ENCODE peak calls at places on chromosomes 16 and 17, in nine cellular contexts. A, L, B, C, I, S, R, X and P are unnamed samples.

GRCh38 chr16:12087901-12088364 is 111.4 kb downstream of the SNX29 start:
- DNase-seq in C (no peak), L (no peak), B (no peak), A (no peak), I (no peak), X (no peak), S (no peak), R (no peak), P (no peak)

GRCh38 chr17:36627101-36627500 is 25.7 kb downstream of the MRM1 start:
- DNase-seq in L (no peak), X (no peak), R (no peak), A (no peak), B (no peak), I (no peak), S (no peak), C (no peak), P (no peak)

GRCh38 chr16:80231888-80232287 is 308.9 kb upstream of the DYNLRB2 start:
- DNase-seq in X (no peak), L (no peak), C (no peak), S (peak), B (no peak), R (no peak), I (no peak), A (no peak), P (no peak)

GRCh38 chr16:1534021-1535020 is 855 bp downstream of the TMEM204 start:
- DNase-seq in A (no peak), R (no peak), B (no peak), S (no peak), C (no peak), L (no peak), I (no peak), X (no peak), P (no peak)

GRCh38 chr16:19517424-19518089 is 4.3 kb downstream of the GDE1 start:
- DNase-seq in X (no peak), L (no peak), I (no peak), R (no peak), B (no peak), A (no peak), C (peak), S (no peak), P (no peak)

GRCh38 chr17:37280841-37281240 is 94.9 kb upstream of the C17orf78 start:
- DNase-seq in S (no peak), B (no peak), R (no peak), X (no peak), L (no peak), A (no peak), I (no peak), C (no peak), P (no peak)

GRCh38 chr17:55433629-55434422 is 12.2 kb upstream of the MMD start:
- DNase-seq in C (peak), I (no peak), X (no peak), R (no peak), S (peak), L (no peak), A (no peak), B (no peak), P (no peak)

GRCh38 chr17:75268931-75269330 is 2.1 kb downstream of the MIF4GD start:
- DNase-seq in A (no peak), I (no peak), R (no peak), S (no peak), L (no peak), C (no peak), X (no peak), B (no peak), P (no peak)

GRCh38 chr17:47821031-47821423 is 567 bp downstream of the OSBPL7 start:
- DNase-seq in B (no peak), X (no peak), R (no peak), I (no peak), S (no peak), A (no peak), L (no peak), C (no peak), P (no peak)

GRCh38 chr17:42667088-42667951 is 8.2 kb downstream of the TUBG2 start:
- DNase-seq in C (peak), A (peak), S (peak), X (peak), B (no peak), R (no peak), L (no peak), I (no peak), P (no peak)

GRCh38 chr16:11736903-11737302 is 5.8 kb downstream of the TXNDC11 start:
- DNase-seq in B (no peak), I (no peak), C (no peak), S (no peak), A (no peak), L (no peak), X (no peak), R (no peak), P (no peak)

GRCh38 chr16:87765473-87765775 is 362 bp downstream of the KLHDC4 start:
- DNase-seq in B (peak), X (no peak), A (no peak), S (peak), I (no peak), C (no peak), L (no peak), R (peak), P (no peak)

GRCh38 chr16:2388139-2388874 is 40.9 kb upstream of the CCNF start:
- DNase-seq in C (no peak), A (no peak), S (no peak), X (no peak), L (no peak), B (no peak), I (no peak), R (no peak), P (no peak)

GRCh38 chr16:8572919-8573724 is 17.2 kb downstream of the TMEM114 start:
- DNase-seq in B (no peak), A (no peak), L (no peak), X (peak), C (peak), I (no peak), R (no peak), S (peak), P (no peak)

GRCh38 chr16:19330801-19331484 is 45.4 kb downstream of the CLEC19A start:
- DNase-seq in C (peak), I (no peak), B (no peak), X (peak), L (no peak), R (no peak), A (no peak), S (no peak), P (no peak)

GRCh38 chr16:21997693-21998480 is 3.0 kb downstream of the PDZD9 start:
- DNase-seq in I (no peak), C (no peak), L (no peak), S (no peak), R (no peak), B (no peak), A (no peak), X (no peak), P (no peak)

GRCh38 chr17:79192503-79193500 is 118.2 kb downstream of the ENGASE start:
- DNase-seq in B (no peak), I (no peak), X (no peak), L (no peak), S (peak), A (no peak), R (no peak), C (peak), P (no peak)

GRCh38 chr17:78108726-78109488 is 19.6 kb downstream of the TMC6 start:
- DNase-seq in L (no peak), C (no peak), B (no peak), R (no peak), X (no peak), A (no peak), I (no peak), S (no peak), P (no peak)

GRCh38 chr16:49492090-49492801 is 118.6 kb downstream of the C16orf78 start:
- DNase-seq in B (peak), I (no peak), R (peak), A (no peak), L (no peak), S (peak), C (peak), X (no peak), P (no peak)

GRCh38 chr16:70678898-70679652 is 6.8 kb downstream of the MTSS2 start:
- DNase-seq in S (no peak), R (no peak), B (no peak), C (no peak), X (no peak), I (no peak), A (no peak), L (no peak), P (no peak)

GRCh38 chr16:65509172-65509571 is 387.3 kb upstream of the CDH11 start:
- DNase-seq in R (no peak), A (no peak), B (no peak), L (no peak), X (no peak), I (no peak), S (no peak), C (no peak), P (no peak)

GRCh38 chr17:82932146-82933005 is 92.6 kb upstream of the ZNF750 start:
- DNase-seq in L (no peak), R (no peak), B (no peak), I (no peak), X (no peak), A (no peak), C (no peak), S (no peak), P (no peak)

GRCh38 chr17:55420067-55420775 is 1.4 kb downstream of the MMD start:
- DNase-seq in S (no peak), A (no peak), L (no peak), C (no peak), R (peak), B (no peak), X (no peak), I (no peak), P (no peak)

GRCh38 chr17:73630531-73630930 is 13.7 kb downstream of the SDK2 start:
- DNase-seq in R (no peak), L (no peak), X (no peak), A (no peak), B (no peak), I (no peak), S (no peak), C (no peak), P (no peak)

GRCh38 chr17:47363171-47363570 is 39.4 kb downstream of the EFCAB13 start:
- DNase-seq in A (no peak), I (no peak), B (no peak), L (no peak), R (no peak), C (no peak), S (no peak), X (no peak), P (no peak)

GRCh38 chr16:30121741-30122620 is 1.0 kb downstream of the MAPK3 start:
- DNase-seq in L (no peak), X (no peak), C (no peak), S (no peak), R (no peak), I (no peak), A (no peak), B (no peak), P (no peak)

GRCh38 chr16:68921654-68922053 is 78.3 kb downstream of the TANGO6 start:
- DNase-seq in S (peak), A (no peak), X (peak), I (no peak), R (no peak), L (no peak), B (no peak), C (peak), P (no peak)

GRCh38 chr17:72788950-72789585 is 303.4 kb downstream of the SLC39A11 start:
- DNase-seq in S (no peak), B (no peak), R (no peak), I (no peak), A (no peak), C (no peak), L (no peak), X (no peak), P (no peak)

GRCh38 chr16:30060354-30061194 is 5.0 kb upstream of the ALDOA start:
- DNase-seq in L (no peak), A (no peak), R (no peak), C (no peak), I (no peak), B (no peak), X (no peak), S (no peak), P (no peak)

GRCh38 chr16:762595-763268 is 2.2 kb downstream of the MSLN start:
- DNase-seq in B (no peak), C (no peak), L (no peak), X (no peak), A (no peak), S (no peak), R (no peak), I (no peak), P (no peak)

GRCh38 chr16:83136924-83137323 is 510.2 kb downstream of the CDH13 start:
- DNase-seq in A (no peak), C (no peak), I (no peak), R (no peak), S (peak), X (no peak), L (no peak), B (no peak), P (no peak)

GRCh38 chr17:10673318-10673717 is 16.2 kb upstream of the MYH3 start:
- DNase-seq in R (no peak), B (no peak), L (no peak), I (no peak), A (no peak), S (no peak), C (no peak), X (no peak), P (no peak)

GRCh38 chr17:77908501-77908900 is 50.0 kb upstream of the TNRC6C start:
- DNase-seq in L (no peak), I (no peak), R (no peak), C (no peak), B (no peak), X (no peak), S (no peak), A (no peak), P (no peak)